ENCODE peak calls at places on chromosomes 1 and 21, in nine cellular contexts. One of them, this sample, is unnamed.

GRCh38 chr1:191831572-191831971 is 326.7 kb upstream of the RGS18 start:
- DNase-seq in foreskin keratinocyte: no peak
- DNase-seq in epithelial cell of esophagus: peak; percentile 42
- DNase-seq in right lobe of liver: no peak
- DNase-seq in stomach: no peak
- DNase-seq in CD8-positive, alpha-beta T cell: no peak
- DNase-seq in thoracic aorta: no peak
- DNase-seq in gastrocnemius medialis: no peak
- DNase-seq in AG10803: no peak
- DNase-seq in this sample: no peak

GRCh38 chr1:20727746-20728316 is 4.7 kb downstream of the SH2D5 start:
- DNase-seq in foreskin keratinocyte: no peak
- DNase-seq in epithelial cell of esophagus: no peak
- DNase-seq in right lobe of liver: peak; percentile 38
- DNase-seq in stomach: peak; percentile 16
- DNase-seq in CD8-positive, alpha-beta T cell: no peak
- DNase-seq in thoracic aorta: no peak
- DNase-seq in gastrocnemius medialis: no peak
- DNase-seq in AG10803: peak; percentile 15
- DNase-seq in this sample: no peak

GRCh38 chr1:27551170-27551952 is 52.6 kb downstream of the AHDC1 start:
- DNase-seq in foreskin keratinocyte: no peak
- DNase-seq in epithelial cell of esophagus: no peak
- DNase-seq in right lobe of liver: no peak
- DNase-seq in stomach: no peak
- DNase-seq in CD8-positive, alpha-beta T cell: no peak
- DNase-seq in thoracic aorta: no peak
- DNase-seq in gastrocnemius medialis: no peak
- DNase-seq in AG10803: no peak
- DNase-seq in this sample: no peak

GRCh38 chr1:195960580-195960979 is 647.7 kb downstream of the KCNT2 start:
- DNase-seq in foreskin keratinocyte: no peak
- DNase-seq in epithelial cell of esophagus: no peak
- DNase-seq in right lobe of liver: no peak
- DNase-seq in stomach: no peak
- DNase-seq in CD8-positive, alpha-beta T cell: no peak
- DNase-seq in thoracic aorta: no peak
- DNase-seq in gastrocnemius medialis: no peak
- DNase-seq in AG10803: no peak
- DNase-seq in this sample: no peak

GRCh38 chr1:213192026-213192425 is 141.0 kb downstream of the RPS6KC1 start:
- DNase-seq in foreskin keratinocyte: no peak
- DNase-seq in epithelial cell of esophagus: no peak
- DNase-seq in right lobe of liver: no peak
- DNase-seq in stomach: no peak
- DNase-seq in CD8-positive, alpha-beta T cell: no peak
- DNase-seq in thoracic aorta: no peak
- DNase-seq in gastrocnemius medialis: no peak
- DNase-seq in AG10803: no peak
- DNase-seq in this sample: no peak

GRCh38 chr1:62241357-62242131 is 46.9 kb downstream of the L1TD1 start:
- DNase-seq in foreskin keratinocyte: no peak
- DNase-seq in epithelial cell of esophagus: no peak
- DNase-seq in right lobe of liver: peak; percentile 70
- DNase-seq in stomach: peak; percentile 46
- DNase-seq in CD8-positive, alpha-beta T cell: no peak
- DNase-seq in thoracic aorta: no peak
- DNase-seq in gastrocnemius medialis: no peak
- DNase-seq in AG10803: no peak
- DNase-seq in this sample: no peak

GRCh38 chr21:44820851-44821250 is 3.0 kb upstream of the SUMO3 start:
- DNase-seq in foreskin keratinocyte: no peak
- DNase-seq in epithelial cell of esophagus: peak; percentile 40
- DNase-seq in right lobe of liver: no peak
- DNase-seq in stomach: no peak
- DNase-seq in CD8-positive, alpha-beta T cell: no peak
- DNase-seq in thoracic aorta: no peak
- DNase-seq in gastrocnemius medialis: no peak
- DNase-seq in AG10803: peak; percentile 46
- DNase-seq in this sample: no peak

GRCh38 chr1:155051777-155052398 is 772 bp downstream of the ADAM15 start:
- DNase-seq in foreskin keratinocyte: no peak
- DNase-seq in epithelial cell of esophagus: peak; percentile 45
- DNase-seq in right lobe of liver: peak; percentile 70
- DNase-seq in stomach: peak; percentile 65
- DNase-seq in CD8-positive, alpha-beta T cell: peak; percentile 56
- DNase-seq in thoracic aorta: no peak
- DNase-seq in gastrocnemius medialis: peak; percentile 30
- DNase-seq in AG10803: peak; percentile 21
- DNase-seq in this sample: no peak

GRCh38 chr1:170670751-170671628 is 7.1 kb downstream of the PRRX1 start:
- DNase-seq in foreskin keratinocyte: no peak
- DNase-seq in epithelial cell of esophagus: peak; percentile 23
- DNase-seq in right lobe of liver: no peak
- DNase-seq in stomach: no peak
- DNase-seq in CD8-positive, alpha-beta T cell: no peak
- DNase-seq in thoracic aorta: no peak
- DNase-seq in gastrocnemius medialis: no peak
- DNase-seq in AG10803: no peak
- DNase-seq in this sample: peak; percentile 81

GRCh38 chr1:245583575-245584330 is 429.0 kb downstream of the KIF26B start:
- DNase-seq in foreskin keratinocyte: no peak
- DNase-seq in epithelial cell of esophagus: no peak
- DNase-seq in right lobe of liver: no peak
- DNase-seq in stomach: no peak
- DNase-seq in CD8-positive, alpha-beta T cell: no peak
- DNase-seq in thoracic aorta: no peak
- DNase-seq in gastrocnemius medialis: no peak
- DNase-seq in AG10803: no peak
- DNase-seq in this sample: no peak

GRCh38 chr1:209155556-209155955 is 428.0 kb upstream of the CAMK1G start:
- DNase-seq in foreskin keratinocyte: no peak
- DNase-seq in epithelial cell of esophagus: no peak
- DNase-seq in right lobe of liver: no peak
- DNase-seq in stomach: no peak
- DNase-seq in CD8-positive, alpha-beta T cell: no peak
- DNase-seq in thoracic aorta: no peak
- DNase-seq in gastrocnemius medialis: no peak
- DNase-seq in AG10803: no peak
- DNase-seq in this sample: no peak

DNA sequence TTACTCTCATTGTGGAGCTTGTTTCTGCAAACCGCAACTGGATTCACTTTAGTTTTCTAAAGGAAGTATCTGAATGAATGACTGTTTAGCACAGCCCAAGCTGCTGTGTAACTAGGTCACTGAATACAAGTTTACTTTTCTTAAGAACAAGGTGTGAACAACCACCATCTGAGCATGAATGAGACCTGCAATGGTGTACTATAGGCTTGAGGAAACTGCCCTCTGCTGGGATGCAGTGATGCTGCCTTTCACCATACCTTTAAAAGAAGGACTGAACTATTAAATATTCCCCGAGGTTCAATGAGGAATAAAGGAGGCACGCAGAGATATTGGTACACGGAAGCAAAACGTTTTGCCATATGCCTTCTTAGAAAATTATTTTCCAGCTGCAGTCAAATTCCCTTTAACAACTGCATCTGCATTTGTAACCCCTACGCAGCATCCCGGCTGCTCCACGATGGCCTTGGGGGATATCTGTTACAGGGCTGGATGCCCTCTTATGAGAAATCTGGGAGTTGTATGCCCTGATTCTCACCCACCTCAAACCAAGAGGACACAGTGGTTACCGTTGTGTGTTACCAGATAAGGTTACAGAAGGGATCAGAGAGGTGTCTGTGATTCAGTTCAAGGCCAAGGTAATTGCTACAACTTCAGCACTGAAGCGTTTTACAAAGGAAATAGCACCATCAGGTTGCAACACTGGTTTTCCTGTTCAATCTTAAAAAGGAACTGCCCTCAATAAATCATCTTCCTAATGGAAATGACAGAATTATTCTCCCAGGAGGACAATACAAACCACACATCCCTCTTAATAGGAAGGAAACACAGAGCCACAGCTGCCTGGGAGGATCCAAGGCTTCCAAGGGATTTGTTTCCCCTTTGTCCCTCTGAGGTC is 470.5 kb downstream of the LTN1 start:
- DNase-seq in foreskin keratinocyte: no peak
- DNase-seq in epithelial cell of esophagus: peak; percentile 51
- DNase-seq in right lobe of liver: no peak
- DNase-seq in stomach: no peak
- DNase-seq in CD8-positive, alpha-beta T cell: no peak
- DNase-seq in thoracic aorta: no peak
- DNase-seq in gastrocnemius medialis: no peak
- DNase-seq in AG10803: peak; percentile 75
- DNase-seq in this sample: no peak
- TF ChIP-seq CTCF in foreskin keratinocyte: peak; percentile 61
- TF ChIP-seq CTCF in epithelial cell of esophagus: peak; percentile 55
- TF ChIP-seq CTCF in right lobe of liver: peak; percentile 64
- TF ChIP-seq CTCF in stomach: peak; percentile 6
- TF ChIP-seq CTCF in CD8-positive, alpha-beta T cell: no peak
- TF ChIP-seq CTCF in thoracic aorta: no peak
- TF ChIP-seq CTCF in gastrocnemius medialis: no peak
- TF ChIP-seq CTCF in AG10803: peak; percentile 76
- TF ChIP-seq CTCF in this sample: peak; percentile 25

GRCh38 chr1:185821612-185822385 is 87.6 kb downstream of the HMCN1 start:
- DNase-seq in foreskin keratinocyte: no peak
- DNase-seq in epithelial cell of esophagus: peak; percentile 39
- DNase-seq in right lobe of liver: no peak
- DNase-seq in stomach: no peak
- DNase-seq in CD8-positive, alpha-beta T cell: no peak
- DNase-seq in thoracic aorta: no peak
- DNase-seq in gastrocnemius medialis: no peak
- DNase-seq in AG10803: no peak
- DNase-seq in this sample: no peak
- TF ChIP-seq CTCF in foreskin keratinocyte: peak; percentile 56
- TF ChIP-seq CTCF in epithelial cell of esophagus: no peak
- TF ChIP-seq CTCF in right lobe of liver: no peak
- TF ChIP-seq CTCF in stomach: no peak
- TF ChIP-seq CTCF in CD8-positive, alpha-beta T cell: no peak
- TF ChIP-seq CTCF in thoracic aorta: no peak
- TF ChIP-seq CTCF in gastrocnemius medialis: no peak
- TF ChIP-seq CTCF in AG10803: no peak
- TF ChIP-seq CTCF in this sample: no peak

DNA sequence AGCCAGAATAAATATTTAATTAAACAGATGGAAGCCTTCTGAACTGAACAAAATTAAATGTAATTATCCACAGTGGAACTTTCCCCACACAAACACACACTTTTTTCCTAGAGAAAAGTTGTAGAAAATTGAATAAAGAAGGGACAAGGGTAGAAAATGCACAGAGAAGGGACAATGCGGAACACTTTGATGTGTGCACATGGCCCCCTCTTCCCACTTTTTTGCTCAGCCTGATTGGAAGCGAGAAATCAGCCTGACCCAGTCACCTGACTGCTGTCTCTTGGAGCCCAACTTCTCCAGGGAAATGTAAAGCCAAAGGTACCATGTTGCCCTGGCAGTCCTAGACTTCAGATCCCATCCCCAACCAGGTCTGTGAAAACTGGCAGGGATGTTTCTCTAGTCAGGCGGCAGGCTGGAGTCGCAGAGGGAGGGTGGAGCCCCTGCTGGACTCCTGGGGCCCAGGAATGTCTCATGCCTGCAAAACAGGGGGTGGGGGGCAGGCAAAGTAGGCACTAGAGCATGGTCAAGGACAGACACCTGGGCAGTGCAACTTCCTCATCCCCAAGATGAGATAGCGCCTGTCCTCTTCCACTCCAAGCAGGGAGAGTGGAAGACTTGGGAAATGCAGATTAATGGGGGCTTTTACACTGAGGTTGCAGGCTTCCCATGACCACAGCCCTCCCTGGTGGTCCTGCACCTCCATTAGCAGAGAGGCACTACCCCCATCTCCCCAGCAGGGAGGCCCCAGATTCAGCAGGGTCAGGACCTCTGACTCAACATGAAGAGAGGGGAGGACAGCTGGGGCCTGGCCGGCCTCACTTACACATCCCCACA is 2.8 kb downstream of the CERS2 start:
- DNase-seq in foreskin keratinocyte: no peak
- DNase-seq in epithelial cell of esophagus: no peak
- DNase-seq in right lobe of liver: peak; percentile 80
- DNase-seq in stomach: no peak
- DNase-seq in CD8-positive, alpha-beta T cell: no peak
- DNase-seq in thoracic aorta: no peak
- DNase-seq in gastrocnemius medialis: no peak
- DNase-seq in AG10803: no peak
- DNase-seq in this sample: no peak
- TF ChIP-seq CTCF in foreskin keratinocyte: no peak
- TF ChIP-seq CTCF in epithelial cell of esophagus: no peak
- TF ChIP-seq CTCF in right lobe of liver: peak; percentile 32
- TF ChIP-seq CTCF in stomach: no peak
- TF ChIP-seq CTCF in CD8-positive, alpha-beta T cell: peak; percentile 15
- TF ChIP-seq CTCF in thoracic aorta: no peak
- TF ChIP-seq CTCF in gastrocnemius medialis: no peak
- TF ChIP-seq CTCF in AG10803: peak; percentile 3
- TF ChIP-seq CTCF in this sample: no peak

DNA sequence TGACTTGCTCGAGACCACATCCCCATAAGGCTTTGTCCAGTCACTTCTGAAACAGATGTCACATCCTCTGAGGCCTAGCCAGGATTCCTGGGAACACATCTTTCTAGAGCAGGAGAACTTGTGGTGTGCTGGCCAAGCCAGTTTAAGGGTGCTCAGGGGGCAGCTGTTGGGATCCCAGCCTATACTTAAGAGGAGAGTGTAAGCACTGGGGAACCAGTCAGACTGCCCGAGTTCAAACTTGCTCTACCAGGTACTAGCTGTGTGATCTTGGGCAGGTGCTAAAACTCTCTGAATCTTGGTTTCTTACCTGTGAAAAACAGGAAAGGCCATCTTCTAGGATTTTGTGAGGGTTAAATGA is 15.6 kb upstream of the LY9 start:
- DNase-seq in foreskin keratinocyte: no peak
- DNase-seq in epithelial cell of esophagus: peak; percentile 40
- DNase-seq in right lobe of liver: no peak
- DNase-seq in stomach: no peak
- DNase-seq in CD8-positive, alpha-beta T cell: no peak
- DNase-seq in thoracic aorta: no peak
- DNase-seq in gastrocnemius medialis: no peak
- DNase-seq in AG10803: no peak
- DNase-seq in this sample: no peak
- TF ChIP-seq CTCF in foreskin keratinocyte: no peak
- TF ChIP-seq CTCF in epithelial cell of esophagus: no peak
- TF ChIP-seq CTCF in right lobe of liver: no peak
- TF ChIP-seq CTCF in stomach: no peak
- TF ChIP-seq CTCF in CD8-positive, alpha-beta T cell: no peak
- TF ChIP-seq CTCF in thoracic aorta: no peak
- TF ChIP-seq CTCF in gastrocnemius medialis: no peak
- TF ChIP-seq CTCF in AG10803: no peak
- TF ChIP-seq CTCF in this sample: no peak